ENCODE peak calls at places on chromosome 1, in five cellular contexts. E is PC-3, A is HCT116, O is neural progenitor cell, Y is GM23248. S is an unnamed sample.

GRCh38 chr1:56404561-56405030 is 174.8 kb downstream of the PLPP3 start:
- DNase-seq in E (no peak), O (no peak), A (no peak), Y (no peak), S (no peak)

GRCh38 chr1:212606734-212607205 is 1.8 kb upstream of the ATF3 start:
- DNase-seq in Y (peak), A (no peak), E (peak), O (peak), S (peak)

GRCh38 chr1:84851839-84852238 is 41.2 kb downstream of the LPAR3 start:
- DNase-seq in E (peak), O (no peak), Y (peak), A (no peak), S (peak)

GRCh38 chr1:63773815-63774616 is at the start of gene ROR1:
- DNase-seq in Y (peak), A (peak), E (peak), O (peak), S (peak)

GRCh38 chr1:11142618-11143391 is 43.1 kb upstream of the EXOSC10 start:
- DNase-seq in O (no peak), A (no peak), E (no peak), Y (no peak), S (no peak)

GRCh38 chr1:245791410-245792312 is 636.9 kb downstream of the KIF26B start:
- DNase-seq in O (no peak), Y (no peak), A (no peak), E (no peak), S (peak)

GRCh38 chr1:5566924-5567323 is 425.3 kb downstream of the NPHP4 start:
- DNase-seq in A (no peak), O (no peak), Y (no peak), E (no peak), S (no peak)

GRCh38 chr1:240602189-240602588 is 9.8 kb downstream of the GREM2 start:
- DNase-seq in E (peak), A (no peak), Y (peak), O (no peak), S (no peak)

GRCh38 chr1:202836616-202837403 is 26.1 kb downstream of the PCAT6 start:
- DNase-seq in A (no peak), E (peak), Y (no peak), O (no peak), S (no peak)

GRCh38 chr1:15919316-15919715 is 56.6 kb downstream of the ZBTB17 start:
- DNase-seq in Y (peak), O (no peak), E (peak), A (no peak), S (no peak)

GRCh38 chr1:203286161-203286984 is 18.9 kb upstream of the BTG2 start:
- DNase-seq in O (peak), A (no peak), E (no peak), Y (no peak), S (peak)

GRCh38 chr1:118304722-118305344 is 119.8 kb upstream of the SPAG17 start:
- DNase-seq in O (peak), A (no peak), Y (peak), E (peak), S (no peak)

GRCh38 chr1:59640851-59641250 is 173.9 kb upstream of the HOOK1 start:
- DNase-seq in A (no peak), E (no peak), O (no peak), Y (no peak), S (no peak)

GRCh38 chr1:59643526-59643925 is 171.2 kb upstream of the HOOK1 start:
- DNase-seq in E (no peak), A (no peak), O (no peak), Y (no peak), S (no peak)

GRCh38 chr1:59635057-59635456 is 179.7 kb upstream of the HOOK1 start:
- DNase-seq in Y (no peak), O (no peak), E (no peak), A (no peak), S (no peak)

GRCh38 chr1:59641861-59642260 is 172.9 kb upstream of the HOOK1 start:
- DNase-seq in E (no peak), O (no peak), A (no peak), Y (no peak), S (no peak)

DNA sequence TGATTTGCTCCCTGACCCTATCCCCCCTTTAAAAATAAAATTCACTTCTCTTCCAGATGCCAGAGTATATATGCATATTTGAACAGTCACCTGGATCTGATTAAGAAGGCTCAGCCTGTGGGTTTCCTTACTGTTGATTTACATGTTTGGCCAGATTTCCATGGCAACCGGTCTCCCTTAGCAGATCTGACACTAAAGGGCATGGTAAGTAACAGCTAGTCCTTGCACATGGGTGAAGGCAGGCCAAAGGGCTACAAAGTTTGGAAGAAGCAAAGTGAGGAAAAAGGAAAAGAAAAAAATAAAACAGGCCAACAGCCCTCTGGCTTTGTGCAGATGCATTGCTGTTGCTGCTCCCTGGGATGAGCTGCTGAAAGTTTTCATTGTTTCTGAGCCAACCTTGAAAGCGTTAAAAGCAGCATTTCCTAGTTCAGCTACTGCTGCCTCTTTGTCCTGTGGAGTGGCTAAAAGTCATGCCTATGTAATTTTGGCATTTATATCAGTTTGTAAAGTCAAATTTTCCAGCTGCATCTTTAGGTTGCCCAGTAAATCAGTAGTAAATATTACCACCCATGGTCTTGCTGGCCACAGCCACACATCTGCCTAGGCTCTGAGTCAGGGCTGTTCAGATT is 176.5 kb upstream of the HOOK1 start:
- DNase-seq in A (no peak), Y (peak), O (peak), E (no peak), S (peak)
- H3K27ac ChIP-seq in A (no peak), Y (peak), O (no peak), E (no peak), S (peak)

GRCh38 chr1:19643602-19644419 is at the start of gene NBL1:
- DNase-seq in A (no peak), O (peak), Y (peak), E (peak), S (peak)
- TF ChIP-seq EZH2phosphoT487 in A (no peak), O (peak), Y (no peak), E (no peak), S (no peak)

GRCh38 chr1:1021860-1022259 is 1.9 kb downstream of the AGRN start:
- DNase-seq in A (no peak), E (peak), Y (no peak), O (no peak), S (no peak)
- H3K27ac ChIP-seq in A (peak), E (peak), Y (no peak), O (no peak), S (peak)

GRCh38 chr1:22037520-22037919 is 15.0 kb upstream of the CDC42 start:
- DNase-seq in A (no peak), Y (no peak), E (no peak), O (peak), S (no peak)

GRCh38 chr1:22043175-22043769 is 9.2 kb upstream of the CDC42 start:
- DNase-seq in E (peak), Y (no peak), O (no peak), A (no peak), S (peak)

GRCh38 chr1:22041505-22041904 is 11.0 kb upstream of the CDC42 start:
- DNase-seq in E (no peak), Y (no peak), A (no peak), O (no peak), S (no peak)

GRCh38 chr1:22038036-22038435 is 14.5 kb upstream of the CDC42 start:
- DNase-seq in A (no peak), O (no peak), Y (peak), E (no peak), S (no peak)

GRCh38 chr1:22039594-22040347 is 12.7 kb upstream of the CDC42 start:
- DNase-seq in Y (peak), E (peak), O (no peak), A (no peak), S (peak)
- TF ChIP-seq EZH2phosphoT487 in Y (no peak), E (no peak), O (no peak), A (no peak), S (no peak)

GRCh38 chr1:157773723-157774350 is 3.1 kb downstream of the FCRL2 start:
- DNase-seq in O (peak), E (peak), A (no peak), Y (no peak), S (peak)
- H3K27ac ChIP-seq in O (no peak), E (no peak), A (no peak), Y (no peak), S (peak)

GRCh38 chr1:24003331-24003972 is 23.3 kb upstream of the SRSF10 start:
- DNase-seq in A (no peak), E (peak), Y (peak), O (peak), S (peak)
- TF ChIP-seq EZH2phosphoT487 in A (no peak), E (no peak), Y (no peak), O (no peak), S (no peak)

GRCh38 chr1:46681333-46682034 is 9.8 kb downstream of the TEX38 start:
- DNase-seq in O (peak), Y (no peak), A (no peak), E (peak), S (no peak)

GRCh38 chr1:46679789-46680573 is 8.3 kb downstream of the TEX38 start:
- DNase-seq in E (no peak), Y (no peak), A (no peak), O (no peak), S (no peak)

GRCh38 chr1:46684670-46685069 is 13.0 kb downstream of the TEX38 start:
- DNase-seq in E (no peak), A (no peak), O (no peak), Y (no peak), S (no peak)

GRCh38 chr1:46686255-46686654 is 14.6 kb downstream of the TEX38 start:
- DNase-seq in A (no peak), E (no peak), Y (no peak), O (no peak), S (no peak)

DNA sequence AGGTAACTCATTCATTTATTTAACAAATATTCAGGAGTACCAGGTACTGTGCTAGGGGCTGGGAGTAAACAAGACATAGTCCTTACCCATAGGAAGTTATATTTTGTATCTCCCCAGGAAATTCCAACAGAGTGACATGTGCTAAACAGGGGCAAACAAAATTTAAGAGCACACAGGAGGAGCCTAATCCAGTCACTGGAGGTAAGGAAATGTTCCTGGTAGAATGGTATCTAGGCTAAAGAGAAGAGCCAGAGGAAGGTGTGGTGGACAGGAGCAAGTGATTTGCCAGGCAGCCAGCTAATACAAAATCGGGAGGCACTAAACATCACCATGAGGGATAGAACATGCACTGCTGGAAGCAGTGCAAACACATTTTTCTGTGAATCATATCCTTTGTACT is 10.4 kb downstream of the TEX38 start:
- DNase-seq in A (no peak), O (no peak), Y (no peak), E (peak), S (no peak)
- H3K27ac ChIP-seq in A (no peak), O (no peak), Y (no peak), E (peak), S (no peak)

DNA sequence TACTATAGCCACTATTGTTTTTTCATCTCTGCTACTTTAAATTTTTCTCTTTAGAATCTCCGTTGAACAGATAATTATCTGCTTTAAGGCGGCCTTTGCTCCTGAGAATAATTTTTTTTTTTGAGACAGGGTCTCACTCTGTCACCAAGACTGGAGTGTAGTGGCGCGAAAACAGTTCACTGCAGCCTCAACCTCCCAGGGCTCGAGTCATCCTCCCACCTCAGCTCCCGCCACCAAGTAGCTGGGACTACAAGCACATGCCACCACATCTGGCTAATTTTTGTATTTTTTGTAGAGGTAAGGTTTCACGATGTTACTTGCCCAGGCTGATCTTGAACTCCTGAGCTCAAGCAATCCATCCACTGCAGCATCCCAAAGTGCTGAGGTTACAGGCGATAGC is 28.6 kb downstream of the TRIT1 start:
- DNase-seq in E (no peak), Y (no peak), A (no peak), O (no peak), S (no peak)
- TF ChIP-seq EZH2phosphoT487 in E (no peak), Y (no peak), A (no peak), O (no peak), S (no peak)

S was measured in hepatocyte.